ENCODE peak calls at places on chromosomes 3 and 15, in four cellular contexts. I is heart left ventricle, L is fibroblast of lung, D is PC-3. G is an unnamed sample.

GRCh38 chr3:30618508-30618907 is 12.1 kb downstream of the TGFBR2 start:
- DNase-seq in D (no peak), L (no peak), I (no peak), G (no peak)

GRCh38 chr3:123688241-123688747 is 103.4 kb upstream of the HACD2 start:
- DNase-seq in D (peak; percentile 81), I (no peak), L (peak; percentile 87), G (no peak)

GRCh38 chr15:41169784-41170183 is 53.7 kb upstream of the INO80 start:
- DNase-seq in I (no peak), L (no peak), D (no peak), G (peak; percentile 44)

GRCh38 chr3:127722104-127722784 is 49.5 kb downstream of the ABTB1 start:
- DNase-seq in I (no peak), D (no peak), L (no peak), G (no peak)

GRCh38 chr15:89338036-89338435 is 3.4 kb upstream of the POLG start:
- DNase-seq in L (no peak), I (no peak), D (no peak), G (no peak)

GRCh38 chr3:143970773-143971366 is 753 bp upstream of the DIPK2A start:
- DNase-seq in L (peak; percentile 47), I (peak; percentile 62), D (peak; percentile 30), G (peak; percentile 85)

GRCh38 chr3:5194801-5195509 is 7.4 kb downstream of the EDEM1 start:
- DNase-seq in D (peak; percentile 95), I (no peak), L (peak; percentile 62), G (no peak)

GRCh38 chr3:164418426-164418825 is 659.9 kb downstream of the SI start:
- DNase-seq in I (no peak), L (no peak), D (no peak), G (no peak)

GRCh38 chr3:71062037-71062919 is 521.2 kb downstream of the FOXP1 start:
- DNase-seq in I (no peak), D (peak; percentile 42), L (peak; percentile 55), G (no peak)

GRCh38 chr3:149936812-149937230 is 33.9 kb downstream of the PFN2 start:
- DNase-seq in D (peak; percentile 77), L (peak; percentile 66), I (peak; percentile 43), G (peak; percentile 23)

GRCh38 chr3:160754371-160754854 is 1.6 kb upstream of the PPM1L start:
- DNase-seq in D (peak; percentile 51), L (peak; percentile 55), I (peak; percentile 44), G (peak; percentile 69)

GRCh38 chr3:40452562-40452875 is 4.6 kb upstream of the RPL14 start:
- DNase-seq in I (no peak), L (no peak), D (no peak), G (no peak)

GRCh38 chr3:40450438-40450837 is 6.7 kb upstream of the RPL14 start:
- DNase-seq in I (no peak), D (no peak), L (no peak), G (no peak)

GRCh38 chr3:40452057-40452456 is 5.1 kb upstream of the RPL14 start:
- DNase-seq in I (no peak), D (no peak), L (no peak), G (no peak)

GRCh38 chr3:40452876-40453730 is 4.0 kb upstream of the RPL14 start:
- DNase-seq in L (peak; percentile 98), I (peak; percentile 99), D (peak; percentile 99), G (peak; percentile 99)

GRCh38 chr3:40451551-40451950 is 5.6 kb upstream of the RPL14 start:
- DNase-seq in I (no peak), D (peak; percentile 70), L (no peak), G (no peak)
- H3K27ac ChIP-seq in I (peak overlapping the region; percentile 98), D (peak overlapping the region; percentile 52), L (no peak overlapping the region), G (no peak overlapping the region)

DNA sequence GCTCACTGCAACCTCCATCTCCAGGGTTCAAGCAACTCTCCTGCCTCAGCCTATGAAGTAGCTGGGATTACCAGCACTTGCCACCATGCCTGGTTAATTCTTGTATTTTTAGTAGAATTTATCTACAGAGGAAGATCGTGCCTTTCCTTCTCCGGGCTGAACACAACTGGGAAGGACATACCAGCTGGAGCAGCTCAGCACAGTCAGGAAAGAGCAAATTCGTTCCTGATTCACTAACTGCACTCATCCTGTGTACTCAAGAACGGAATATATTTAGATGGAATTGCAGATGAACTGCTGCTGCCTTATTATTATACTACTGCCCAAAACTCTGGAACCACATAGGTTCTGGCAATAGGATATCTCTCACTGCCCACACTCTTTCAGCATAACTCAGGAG is 27.1 kb upstream of the P4HTM start:
- DNase-seq in L (no peak), D (no peak), I (no peak), G (no peak)
- H3K4me1 ChIP-seq in L (no peaks in the 10 kb centered on the region), D (no peaks in the 10 kb centered on the region), I (no peaks in the 10 kb centered on the region), G (no peaks in the 10 kb centered on the region)

DNA sequence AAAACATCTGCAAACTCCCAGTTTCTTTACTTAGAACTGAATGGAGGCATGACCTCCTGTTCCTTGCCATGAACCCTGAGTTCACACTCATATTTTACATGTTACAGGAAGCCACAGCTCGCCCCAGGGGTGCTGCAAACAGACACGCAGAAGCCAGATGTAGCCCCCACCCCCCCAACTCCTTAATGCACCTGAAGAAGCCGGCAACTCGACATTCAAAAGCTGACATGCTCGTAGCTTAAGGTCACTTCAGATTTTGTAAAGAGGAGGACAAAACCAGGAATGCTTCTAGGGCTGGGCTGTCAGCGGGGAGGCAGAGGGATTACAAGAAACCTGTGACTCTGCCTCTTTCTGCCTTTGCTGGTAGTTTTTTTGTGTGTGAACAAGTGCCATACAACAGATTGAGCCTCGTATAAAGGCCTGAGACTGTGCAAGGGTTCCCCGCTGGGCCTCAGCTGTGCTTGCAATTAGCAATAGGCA is 42.0 kb upstream of the FEZF2 start:
- DNase-seq in I (no peak), D (no peak), L (no peak), G (no peak)
- H3K27me3 ChIP-seq in I (no peaks in the 10 kb centered on the region), D (peaks cover 20% of the 10 kb centered on the region), L (no peaks in the 10 kb centered on the region), G (no peaks in the 10 kb centered on the region)

GRCh38 chr3:120423432-120423831 is 27.4 kb downstream of the FSTL1 start:
- DNase-seq in I (no peak), D (no peak), L (no peak), G (peak; percentile 42)

GRCh38 chr3:120425877-120426276 is 24.9 kb downstream of the FSTL1 start:
- DNase-seq in L (peak; percentile 91), I (peak; percentile 61), D (no peak), G (no peak)

GRCh38 chr3:120427201-120427600 is 23.6 kb downstream of the FSTL1 start:
- DNase-seq in I (no peak), D (no peak), L (no peak), G (no peak)

GRCh38 chr3:120424506-120424905 is 26.3 kb downstream of the FSTL1 start:
- DNase-seq in D (no peak), L (no peak), I (peak; percentile 58), G (peak; percentile 63)

GRCh38 chr3:120425196-120425595 is 25.6 kb downstream of the FSTL1 start:
- DNase-seq in D (no peak), L (no peak), I (no peak), G (no peak)
- H3K27ac ChIP-seq in D (no peak overlapping the region), L (peak overlapping the region; percentile 62), I (peak overlapping the region; percentile 84), G (peak overlapping the region; percentile 90)

GRCh38 chr3:18559323-18559972 is 134.3 kb upstream of the SATB1 start:
- DNase-seq in L (peak; percentile 0), I (no peak), D (peak; percentile 82), G (no peak)
- H3K4me1 ChIP-seq in L (no peaks in the 10 kb centered on the region), I (no peaks in the 10 kb centered on the region), D (peaks cover 53% of the 10 kb centered on the region), G (no peaks in the 10 kb centered on the region)

DNA sequence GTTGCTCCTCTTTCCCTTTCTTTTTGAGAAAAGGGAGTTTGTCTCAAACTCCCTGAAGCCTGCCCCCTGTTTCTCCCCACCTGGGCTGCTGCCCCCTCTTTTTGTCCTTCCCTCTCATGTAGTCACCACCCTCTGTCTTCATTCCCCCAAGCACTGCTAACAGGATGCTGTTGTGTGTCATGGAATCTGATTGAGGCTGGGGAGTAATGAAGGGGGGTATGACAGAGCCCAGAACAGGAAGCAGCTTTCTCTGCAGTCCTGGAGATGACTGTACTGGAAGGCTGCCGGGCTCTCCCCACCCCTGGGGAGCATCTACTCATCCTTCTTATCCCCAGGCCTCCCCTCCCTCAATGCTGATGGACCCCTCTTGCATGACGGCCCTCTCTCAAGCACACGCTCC is 181.6 kb downstream of the ABHD5 start:
- DNase-seq in D (peak; percentile 90), L (peak; percentile 60), I (no peak), G (no peak)
- H3K27me3 ChIP-seq in D (no peaks in the 10 kb centered on the region), L (no peaks in the 10 kb centered on the region), I (peaks cover 11% of the 10 kb centered on the region), G (no peaks in the 10 kb centered on the region)

GRCh38 chr3:195118671-195119070 is 152.3 kb downstream of the XXYLT1 start:
- DNase-seq in I (no peak), L (no peak), D (no peak), G (no peak)

GRCh38 chr3:195115598-195115905 is 155.4 kb downstream of the XXYLT1 start:
- DNase-seq in L (no peak), I (no peak), D (no peak), G (no peak)

GRCh38 chr3:195114786-195115597 is 156.0 kb downstream of the XXYLT1 start:
- DNase-seq in I (no peak), D (no peak), L (no peak), G (no peak)

GRCh38 chr3:195117978-195118581 is 152.9 kb downstream of the XXYLT1 start:
- DNase-seq in D (peak; percentile 89), L (no peak), I (no peak), G (no peak)

DNA sequence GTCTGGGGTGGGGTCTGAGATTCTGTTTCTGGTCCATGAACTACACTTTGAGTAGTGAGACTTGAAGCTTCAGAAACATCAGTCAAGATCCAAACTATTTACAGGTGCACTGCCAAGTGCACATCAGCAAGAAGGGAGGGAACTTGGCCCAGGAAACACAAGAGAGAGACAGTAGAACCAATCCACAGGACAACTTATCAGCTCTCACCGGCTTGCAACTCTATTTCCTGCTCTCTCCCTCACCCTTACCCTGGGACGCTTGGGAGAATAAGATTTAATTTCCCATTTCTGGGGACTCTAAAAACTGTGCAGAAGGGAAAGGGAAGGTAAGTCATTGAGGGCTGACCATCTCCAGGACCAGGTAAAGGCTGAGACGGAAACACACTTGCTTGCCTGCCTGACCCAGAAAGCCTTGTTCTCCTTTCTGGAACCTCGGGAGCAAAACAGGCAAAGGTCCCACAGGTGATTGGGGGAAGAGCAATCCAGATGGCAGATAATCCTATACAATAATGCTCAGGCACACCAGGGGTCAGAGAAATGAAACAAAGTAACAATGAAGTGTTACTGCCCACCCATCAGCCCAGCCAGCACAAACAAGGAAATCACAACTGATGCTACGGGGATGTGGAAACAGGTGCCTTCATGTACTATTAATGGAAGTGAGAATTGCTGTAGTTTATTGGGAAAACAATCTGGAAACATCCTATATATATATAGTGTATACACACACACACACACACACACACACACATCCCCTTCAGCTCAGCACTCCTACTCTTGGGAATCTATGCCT is 154.4 kb downstream of the XXYLT1 start:
- DNase-seq in D (no peak), I (no peak), L (no peak), G (no peak)
- H3K27ac ChIP-seq in D (no peak overlapping the region), I (no peak overlapping the region), L (no peak overlapping the region), G (no peak overlapping the region)

DNA sequence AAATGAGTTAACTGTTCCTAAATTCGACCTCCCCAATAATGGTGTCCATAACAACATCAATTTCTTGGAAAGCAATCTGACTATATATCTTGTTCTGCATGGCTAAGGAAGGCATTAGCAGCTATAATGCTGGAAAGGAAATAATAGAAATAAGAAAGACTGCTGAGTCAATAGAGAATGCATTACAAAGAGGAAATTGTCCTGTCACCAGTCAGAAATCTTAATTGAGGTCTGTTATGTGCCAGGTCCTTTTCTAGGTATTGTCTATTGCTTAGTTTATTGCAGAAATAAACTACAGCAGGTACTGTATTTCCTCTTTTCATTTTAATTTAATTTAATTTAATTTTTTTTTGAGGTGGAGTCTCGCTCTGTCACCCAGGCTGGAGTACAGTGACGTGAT is 5.9 kb upstream of the PPP1R2 start:
- DNase-seq in L (no peak), I (no peak), D (peak; percentile 18), G (no peak)
- H3K4me1 ChIP-seq in L (peaks cover 4% of the 10 kb centered on the region), I (no peaks in the 10 kb centered on the region), D (peaks cover 14% of the 10 kb centered on the region), G (peaks cover 2% of the 10 kb centered on the region)